ENCODE peak calls at places on chromosomes 4 and X, in nine cellular contexts. W is left lung, F is K562, A is sigmoid colon, C is colonic mucosa, R is MM.1S, Q is pancreas, I is testis, S is GM23338. U is an unnamed sample. For H3K27me3 and H3K4me1, the result is how much of the 10 kb centered on the place peaks cover.

GRCh38 chr4:11799182-11799581 is 370.5 kb upstream of the HS3ST1 start:
- DNase-seq in W (no peak), F (no peak), A (no peak), C (peak), R (no peak), Q (no peak), I (no peak), S (peak), U (no peak)

GRCh38 chr4:139761461-139761860 is 95.8 kb downstream of the MGST2 start:
- DNase-seq in W (no peak), F (peak), A (no peak), C (no peak), R (no peak), Q (no peak), I (no peak), S (peak), U (no peak)

GRCh38 chr4:94406668-94407437 is 44.9 kb upstream of the PDLIM5 start:
- DNase-seq in W (peak), F (peak), A (peak), C (peak), R (peak), Q (no peak), I (peak), S (peak), U (no peak)

GRCh38 chrX:12825801-12826200 is 34.6 kb downstream of the PRPS2 start:
- DNase-seq in W (no peak), F (no peak), A (no peak), C (no peak), R (no peak), Q (no peak), I (no peak), S (no peak), U (no peak)

GRCh38 chrX:38798956-38799355 is 2.3 kb upstream of the MID1IP1 start:
- DNase-seq in W (no peak), F (no peak), A (no peak), C (no peak), R (no peak), Q (no peak), I (no peak), S (no peak), U (no peak)

GRCh38 chr4:142812091-142812490 is 34.0 kb downstream of the INPP4B start:
- DNase-seq in W (no peak), F (no peak), A (no peak), C (no peak), R (no peak), Q (no peak), I (no peak), S (no peak), U (no peak)

GRCh38 chr4:185145572-185145971 is 2.5 kb downstream of the SLC25A4 start:
- DNase-seq in W (no peak), F (no peak), A (peak), C (no peak), R (no peak), Q (no peak), I (peak), S (no peak), U (no peak)

GRCh38 chrX:85111347-85111746 is 107.7 kb downstream of the APOOL start:
- DNase-seq in W (no peak), F (peak), A (no peak), C (peak), R (peak), Q (no peak), I (peak), S (peak), U (no peak)

GRCh38 chr4:52750819-52751348 is 341 bp downstream of the ERVMER34-1 start:
- DNase-seq in W (no peak), F (no peak), A (no peak), C (peak), R (no peak), Q (peak), I (peak), S (peak), U (peak)

GRCh38 chr4:119656986-119657635 is 28.5 kb upstream of the PDE5A start:
- DNase-seq in W (no peak), F (no peak), A (no peak), C (no peak), R (no peak), Q (no peak), I (no peak), S (no peak), U (no peak)

GRCh38 chrX:79080131-79080530 is 64.4 kb upstream of the GPR174 start:
- DNase-seq in W (no peak), F (no peak), A (no peak), C (no peak), R (no peak), Q (no peak), I (no peak), S (no peak), U (no peak)

GRCh38 chr4:26050212-26050643 is 136.2 kb downstream of the SMIM20 start:
- DNase-seq in W (peak), F (no peak), A (peak), C (no peak), R (no peak), Q (no peak), I (no peak), S (no peak), U (peak)

GRCh38 chr4:25092139-25092538 is 61.4 kb upstream of the LGI2 start:
- DNase-seq in W (no peak), F (no peak), A (no peak), C (no peak), R (no peak), Q (no peak), I (no peak), S (peak), U (no peak)

GRCh38 chr4:169898095-169898494 is 128.1 kb downstream of the MFAP3L start:
- DNase-seq in W (no peak), F (no peak), A (no peak), C (no peak), R (no peak), Q (no peak), I (no peak), S (no peak), U (no peak)

GRCh38 chrX:126141014-126141413 is 25.1 kb downstream of the DCAF12L2 start:
- DNase-seq in W (no peak), F (no peak), A (no peak), C (no peak), R (no peak), Q (no peak), I (no peak), S (peak), U (no peak)

DNA sequence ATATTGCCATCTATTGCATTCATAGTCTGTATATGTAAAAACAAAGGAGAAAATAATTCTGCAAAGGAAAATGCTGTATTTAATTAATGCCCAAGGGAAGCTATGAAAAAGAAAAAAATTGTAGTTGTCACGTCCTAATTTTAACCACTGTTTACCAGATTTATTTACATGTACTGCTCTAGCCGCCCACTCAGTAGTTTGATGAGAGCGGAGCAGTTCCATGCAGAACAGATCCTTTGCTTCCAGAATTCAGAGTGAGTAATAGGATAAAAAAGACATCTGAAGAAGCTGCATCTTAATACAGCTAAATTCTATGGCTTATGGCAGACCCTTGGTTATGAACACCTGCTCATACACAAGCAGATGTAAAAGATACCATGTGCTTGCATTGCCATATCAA is 287.0 kb downstream of the GASK1B start:
- DNase-seq in W (no peak), F (no peak), A (no peak), C (no peak), R (no peak), Q (no peak), I (no peak), S (no peak), U (no peak)
- H3K27me3 ChIP-seq in W (under half), F (under half), A (under half), C (under half), R (under half), Q (under half), I (under half), S (under half), U (under half)

DNA sequence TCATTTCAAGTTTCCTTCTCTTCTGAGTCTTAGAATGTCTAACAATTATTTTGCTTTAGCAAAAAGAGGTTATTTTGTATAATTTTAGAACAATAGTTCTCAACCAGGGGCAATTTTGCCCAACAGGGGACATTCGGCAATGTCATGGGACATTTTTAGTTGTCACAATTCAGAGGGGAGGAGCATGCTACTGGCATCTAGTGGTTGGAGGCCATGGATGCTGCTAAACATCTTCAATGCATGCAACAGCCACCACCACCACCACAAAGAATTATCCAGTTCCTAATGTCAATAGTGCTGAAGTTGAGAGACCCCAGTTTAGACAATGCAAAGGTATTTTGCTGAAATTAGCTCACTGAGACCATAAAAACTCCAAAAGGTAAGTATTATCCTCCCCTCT is 122.5 kb downstream of the ARHGAP6 start:
- DNase-seq in W (no peak), F (no peak), A (no peak), C (no peak), R (no peak), Q (no peak), I (no peak), S (no peak), U (no peak)
- TF ChIP-seq CTCF in W (no peak), F (peak), A (no peak), C (no peak), R (peak), Q (no peak), I (no peak), S (no peak), U (no peak)

DNA sequence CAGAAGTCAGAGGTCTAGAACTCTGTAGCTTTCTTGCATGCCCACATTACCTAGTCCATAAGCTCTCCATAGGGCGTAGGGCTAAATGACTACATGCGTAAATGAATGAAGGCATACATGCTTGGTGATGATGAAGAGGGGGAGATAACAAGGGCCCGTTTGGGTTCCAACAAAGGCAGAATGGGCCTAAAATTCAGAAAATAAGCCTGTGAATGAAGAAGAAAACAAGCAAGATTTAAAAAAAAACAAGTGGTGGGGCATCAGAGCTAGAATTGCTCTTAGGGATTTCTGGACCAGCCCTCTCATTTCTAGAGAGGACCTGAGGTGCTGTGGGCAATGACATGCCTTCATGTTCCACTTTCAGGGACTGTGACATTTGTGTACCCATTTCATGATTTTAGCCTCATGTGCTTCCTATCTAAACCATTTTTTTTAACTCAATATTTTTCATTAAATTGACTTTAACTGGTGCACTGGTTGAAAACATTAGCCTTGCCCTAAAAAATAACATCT is 12.1 kb downstream of the GPRIN3 start:
- DNase-seq in W (no peak), F (no peak), A (no peak), C (no peak), R (no peak), Q (no peak), I (no peak), S (no peak), U (no peak)
- H3K4me1 ChIP-seq in W (under half), F (under half), A (under half), C (under half), R (half or more), Q (under half), I (under half), S (under half), U (under half)

GRCh38 chrX:153719238-153719637 is 4.9 kb downstream of the BCAP31 start:
- DNase-seq in W (no peak), F (no peak), A (no peak), C (no peak), R (no peak), Q (no peak), I (no peak), S (no peak), U (no peak)
- H3K27me3 ChIP-seq in W (under half), F (under half), A (under half), C (under half), R (under half), Q (under half), I (under half), S (under half), U (under half)

GRCh38 chr4:150012851-150013360 is 65.3 kb upstream of the DCLK2 start:
- DNase-seq in W (no peak), F (no peak), A (no peak), C (no peak), R (no peak), Q (no peak), I (no peak), S (no peak), U (no peak)

GRCh38 chr4:150006197-150006596 is 72.0 kb upstream of the DCLK2 start:
- DNase-seq in W (no peak), F (no peak), A (no peak), C (no peak), R (no peak), Q (no peak), I (no peak), S (no peak), U (no peak)

GRCh38 chr4:150007512-150007911 is 70.7 kb upstream of the DCLK2 start:
- DNase-seq in W (no peak), F (no peak), A (no peak), C (no peak), R (no peak), Q (no peak), I (no peak), S (no peak), U (no peak)

GRCh38 chr4:150009533-150009932 is 68.7 kb upstream of the DCLK2 start:
- DNase-seq in W (no peak), F (no peak), A (no peak), C (no peak), R (no peak), Q (no peak), I (no peak), S (no peak), U (no peak)

DNA sequence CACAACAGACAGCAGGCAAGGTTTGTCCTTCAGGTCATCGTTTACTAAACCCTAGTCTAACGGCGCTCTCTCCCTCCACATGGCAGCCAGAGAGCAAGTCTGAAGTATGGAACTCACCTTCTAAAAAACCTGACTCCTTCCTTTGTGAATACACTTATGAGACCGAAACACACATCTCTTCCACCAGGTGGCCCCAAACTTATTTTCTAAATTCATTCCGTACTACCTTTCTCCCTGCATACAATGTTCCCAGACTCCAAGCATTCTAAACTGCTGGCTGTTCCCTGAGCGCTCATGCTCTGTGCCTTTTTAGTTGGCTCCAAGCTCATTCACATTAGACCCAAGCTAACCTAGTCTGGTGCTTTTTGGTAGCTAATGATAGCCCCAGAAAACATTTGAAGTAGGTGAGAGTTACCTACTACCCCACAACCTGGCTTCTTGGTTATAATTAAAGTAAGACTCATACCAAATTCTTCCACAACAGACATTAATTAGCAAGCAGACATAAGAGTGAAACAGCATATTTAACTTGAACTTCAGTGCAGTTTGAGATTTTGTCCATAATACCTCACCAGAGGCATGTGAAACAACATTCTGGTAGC is 67.6 kb upstream of the DCLK2 start:
- DNase-seq in W (no peak), F (peak), A (no peak), C (peak), R (peak), Q (no peak), I (peak), S (peak), U (no peak)
- TF ChIP-seq CTCF in W (peak), F (peak), A (peak), C (peak), R (peak), Q (peak), I (peak), S (peak), U (peak)

U was measured in upper lobe of right lung.